ENCODE peak calls at places on chromosomes 3 and 15, in nine cellular contexts. V, Y, S, N, O, F, U, D and X are unnamed samples.

GRCh38 chr3:34107669-34108068 is 309.2 kb downstream of the PDCD6IP start:
- DNase-seq in V (no peak), Y (no peak), S (no peak), N (no peak), O (no peak), F (no peak), U (no peak), D (no peak), X (no peak)

GRCh38 chr15:61050844-61051569 is 178.1 kb downstream of the RORA start:
- DNase-seq in V (no peak), Y (no peak), S (peak), N (no peak), O (no peak), F (no peak), U (no peak), D (no peak), X (no peak)

GRCh38 chr15:60223161-60223560 is 174.6 kb downstream of the ANXA2 start:
- DNase-seq in V (no peak), Y (no peak), S (no peak), N (no peak), O (no peak), F (no peak), U (no peak), D (no peak), X (no peak)

GRCh38 chr15:68318008-68318835 is 40.7 kb downstream of the FEM1B start:
- DNase-seq in V (no peak), Y (peak), S (no peak), N (no peak), O (no peak), F (no peak), U (peak), D (no peak), X (no peak)

GRCh38 chr15:99536422-99537033 is 29.3 kb upstream of the MEF2A start:
- DNase-seq in V (peak), Y (no peak), S (peak), N (no peak), O (peak), F (peak), U (peak), D (no peak), X (peak)

GRCh38 chr3:150022406-150023238 is 51.9 kb upstream of the PFN2 start:
- DNase-seq in V (no peak), Y (no peak), S (peak), N (no peak), O (no peak), F (peak), U (no peak), D (no peak), X (peak)

GRCh38 chr3:64444619-64445317 is 219.5 kb upstream of the PRICKLE2 start:
- DNase-seq in V (peak), Y (peak), S (no peak), N (no peak), O (no peak), F (no peak), U (no peak), D (no peak), X (no peak)

GRCh38 chr15:92343869-92344643 is 49.6 kb upstream of the ST8SIA2 start:
- DNase-seq in V (peak), Y (no peak), S (no peak), N (no peak), O (no peak), F (no peak), U (no peak), D (no peak), X (no peak)

GRCh38 chr3:33613041-33613440 is 105.0 kb downstream of the CLASP2 start:
- DNase-seq in V (no peak), Y (no peak), S (no peak), N (no peak), O (no peak), F (no peak), U (no peak), D (no peak), X (no peak)

GRCh38 chr3:12507871-12508281 is 23.6 kb downstream of the TSEN2 start:
- DNase-seq in V (peak), Y (no peak), S (peak), N (no peak), O (peak), F (peak), U (no peak), D (no peak), X (peak)

GRCh38 chr3:5197022-5197421 is 9.5 kb downstream of the EDEM1 start:
- DNase-seq in V (no peak), Y (no peak), S (peak), N (no peak), O (no peak), F (peak), U (no peak), D (no peak), X (no peak)

GRCh38 chr3:158105124-158105709 is 1.0 kb downstream of the SHOX2 start:
- DNase-seq in V (no peak), Y (peak), S (no peak), N (no peak), O (no peak), F (no peak), U (no peak), D (no peak), X (no peak)

GRCh38 chr3:134082582-134082981 is 52.9 kb upstream of the SLCO2A1 start:
- DNase-seq in V (no peak), Y (no peak), S (no peak), N (no peak), O (no peak), F (no peak), U (no peak), D (no peak), X (no peak)

GRCh38 chr15:36109943-36110658 is 469.3 kb upstream of the CDIN1 start:
- DNase-seq in V (peak), Y (no peak), S (peak), N (no peak), O (peak), F (peak), U (no peak), D (no peak), X (peak)

GRCh38 chr15:28086175-28086703 is 12.9 kb downstream of the OCA2 start:
- DNase-seq in V (peak), Y (no peak), S (peak), N (peak), O (peak), F (peak), U (no peak), D (no peak), X (peak)

GRCh38 chr3:178236555-178237277 is 299.5 kb upstream of the KCNMB2 start:
- DNase-seq in V (no peak), Y (no peak), S (peak), N (no peak), O (no peak), F (peak), U (no peak), D (no peak), X (peak)

GRCh38 chr15:32029862-32030781 is at the start of gene CHRNA7:
- DNase-seq in V (peak), Y (peak), S (peak), N (peak), O (peak), F (no peak), U (no peak), D (peak), X (peak)

GRCh38 chr15:80309769-80310384 is 57.9 kb upstream of the CTXND1 start:
- DNase-seq in V (no peak), Y (no peak), S (peak), N (peak), O (no peak), F (peak), U (no peak), D (no peak), X (no peak)

GRCh38 chr3:144085964-144086363 is 114.3 kb downstream of the DIPK2A start:
- DNase-seq in V (no peak), Y (no peak), S (peak), N (no peak), O (no peak), F (peak), U (no peak), D (no peak), X (peak)

GRCh38 chr3:127734754-127735473 is 62.2 kb downstream of the ABTB1 start:
- DNase-seq in V (peak), Y (no peak), S (peak), N (no peak), O (peak), F (peak), U (no peak), D (no peak), X (peak)

GRCh38 chr3:126523745-126524428 is at the start of gene CHST13:
- DNase-seq in V (peak), Y (peak), S (peak), N (peak), O (no peak), F (no peak), U (peak), D (peak), X (no peak)

GRCh38 chr3:83011471-83011870 is 1250.0 kb upstream of the GBE1 start:
- DNase-seq in V (no peak), Y (no peak), S (peak), N (no peak), O (no peak), F (no peak), U (no peak), D (no peak), X (peak)

GRCh38 chr3:48601622-48601994 is 6.5 kb upstream of the COL7A1 start:
- DNase-seq in V (peak), Y (no peak), S (no peak), N (no peak), O (no peak), F (no peak), U (no peak), D (no peak), X (no peak)

GRCh38 chr3:46517016-46517770 is 19.4 kb downstream of the RTP3 start:
- DNase-seq in V (no peak), Y (no peak), S (peak), N (no peak), O (no peak), F (peak), U (no peak), D (no peak), X (peak)

GRCh38 chr3:113018461-113019181 is 27.8 kb downstream of the GTPBP8 start:
- DNase-seq in V (no peak), Y (no peak), S (peak), N (no peak), O (peak), F (peak), U (no peak), D (no peak), X (peak)

GRCh38 chr15:31497838-31498237 is 171.2 kb downstream of the KLF13 start:
- DNase-seq in V (no peak), Y (no peak), S (no peak), N (no peak), O (no peak), F (no peak), U (no peak), D (no peak), X (no peak)

GRCh38 chr3:186923241-186923640 is 7.1 kb upstream of the ST6GAL1 start:
- DNase-seq in V (no peak), Y (no peak), S (peak), N (no peak), O (no peak), F (no peak), U (no peak), D (no peak), X (no peak)

GRCh38 chr3:135215516-135215915 is 420.5 kb downstream of the EPHB1 start:
- DNase-seq in V (no peak), Y (no peak), S (no peak), N (no peak), O (no peak), F (peak), U (no peak), D (no peak), X (no peak)

GRCh38 chr3:159765025-159765859 is 223.4 kb upstream of the IL12A start:
- DNase-seq in V (peak), Y (peak), S (peak), N (no peak), O (peak), F (peak), U (peak), D (peak), X (peak)
- H3K4me3 ChIP-seq in V (peak), Y (peak), S (peak), N (peak), O (no peak), F (peak), U (peak), D (peak), X (peak)

GRCh38 chr15:85708402-85708932 is 86.3 kb downstream of the KLHL25 start:
- DNase-seq in V (no peak), Y (no peak), S (no peak), N (peak), O (no peak), F (peak), U (no peak), D (no peak), X (no peak)
- H3K4me3 ChIP-seq in V (no peak), Y (no peak), S (no peak), N (peak), O (no peak), F (no peak), U (no peak), D (no peak), X (no peak)

DNA sequence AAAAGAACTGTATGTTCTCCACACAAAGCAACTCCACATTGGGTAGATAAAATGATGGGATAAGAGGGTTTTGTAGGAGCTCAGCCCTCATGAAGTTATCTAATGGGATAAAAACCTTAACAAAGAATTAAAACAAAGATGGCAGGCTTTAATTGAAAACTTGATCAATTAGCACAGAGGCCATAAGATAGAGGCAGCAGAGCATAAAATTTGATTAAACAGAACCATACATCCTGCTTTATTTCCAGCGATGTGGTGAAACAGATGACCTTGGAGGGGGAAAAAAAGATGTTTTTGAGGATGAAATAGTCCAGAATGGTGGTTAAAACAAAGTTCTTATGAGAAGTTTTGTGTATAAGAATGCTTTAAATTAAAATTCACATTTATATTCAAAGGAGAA is 130.9 kb upstream of the ALCAM start:
- DNase-seq in V (no peak), Y (no peak), S (no peak), N (no peak), O (no peak), F (no peak), U (no peak), D (no peak), X (no peak)
- H3K4me3 ChIP-seq in V (no peak), Y (no peak), S (no peak), N (no peak), O (no peak), F (no peak), U (no peak), D (no peak), X (no peak)

GRCh38 chr3:88031543-88032148 is 27.2 kb downstream of the CGGBP1 start:
- DNase-seq in V (no peak), Y (no peak), S (peak), N (no peak), O (no peak), F (peak), U (no peak), D (no peak), X (peak)
- H3K4me3 ChIP-seq in V (peak), Y (peak), S (peak), N (peak), O (no peak), F (peak), U (peak), D (peak), X (peak)

GRCh38 chr3:189349772-189350171 is 178.0 kb downstream of the TPRG1 start:
- DNase-seq in V (no peak), Y (no peak), S (no peak), N (no peak), O (no peak), F (peak), U (no peak), D (no peak), X (no peak)
- H3K4me3 ChIP-seq in V (no peak), Y (no peak), S (no peak), N (no peak), O (no peak), F (no peak), U (no peak), D (no peak), X (no peak)

GRCh38 chr15:70014860-70015490 is 82.7 kb downstream of the TLE3 start:
- DNase-seq in V (no peak), Y (peak), S (no peak), N (no peak), O (no peak), F (no peak), U (peak), D (peak), X (no peak)
- H3K4me3 ChIP-seq in V (no peak), Y (no peak), S (no peak), N (no peak), O (no peak), F (no peak), U (no peak), D (no peak), X (no peak)